ENCODE peak calls at places on chromosomes 3 and 15, in six cellular contexts. H is SJCRH30, M is AG04450, W is fibroblast of the aortic adventitia, I is fibroblast of lung, P is stomach. D is an unnamed sample.

GRCh38 chr3:145716519-145716918 is 444.5 kb downstream of the PLOD2 start:
- DNase-seq in H (no peak), P (no peak), I (no peak), W (peak; percentile 81), M (no peak), D (peak; percentile 59)

GRCh38 chr3:69719723-69720122 is 19.5 kb upstream of the MITF start:
- DNase-seq in P (no peak), I (no peak), W (no peak), M (no peak), H (no peak), D (no peak)

GRCh38 chr15:62494144-62494543 is 329.1 kb upstream of the C2CD4B start:
- DNase-seq in I (no peak), H (peak; percentile 16), M (no peak), P (no peak), W (no peak), D (no peak)

GRCh38 chr3:172609750-172610149 is 86.5 kb upstream of the TNFSF10 start:
- DNase-seq in H (no peak), I (no peak), W (no peak), P (no peak), M (no peak), D (no peak)

GRCh38 chr15:74050835-74051234 is 31.5 kb downstream of the GOLGA6A start:
- DNase-seq in I (no peak), H (no peak), M (no peak), P (no peak), W (no peak), D (no peak)

GRCh38 chr3:69305011-69305410 is 80.9 kb downstream of the FRMD4B start:
- DNase-seq in P (no peak), I (peak; percentile 48), M (no peak), W (no peak), H (no peak), D (no peak)

GRCh38 chr3:124267406-124267805 is 275.5 kb upstream of the ROPN1 start:
- DNase-seq in P (no peak), I (no peak), M (no peak), H (no peak), W (no peak), D (no peak)

GRCh38 chr3:99332726-99333125 is 305.7 kb upstream of the COL8A1 start:
- DNase-seq in I (peak; percentile 56), W (peak; percentile 25), P (no peak), H (no peak), M (no peak), D (peak; percentile 32)

GRCh38 chr15:37083610-37084009 is 16.7 kb downstream of the MEIS2 start:
- DNase-seq in I (peak; percentile 40), W (no peak), H (no peak), M (no peak), P (no peak), D (peak; percentile 87)

GRCh38 chr3:119498188-119498987 is at the start of gene TIMMDC1:
- DNase-seq in W (peak; percentile 92), H (peak; percentile 96), M (peak; percentile 86), I (peak; percentile 97), P (peak; percentile 97), D (peak; percentile 97)

GRCh38 chr3:30848093-30848779 is 46.2 kb downstream of the GADL1 start:
- DNase-seq in I (no peak), P (no peak), H (peak; percentile 31), M (no peak), W (no peak), D (peak; percentile 11)

GRCh38 chr3:49619649-49620048 is 54.5 kb upstream of the APEH start:
- DNase-seq in P (no peak), M (no peak), W (no peak), I (no peak), H (no peak), D (no peak)

GRCh38 chr15:28131400-28131799 is 32.3 kb upstream of the OCA2 start:
- DNase-seq in P (no peak), M (no peak), H (no peak), I (no peak), W (no peak), D (no peak)

GRCh38 chr3:26647078-26647477 is 24.5 kb downstream of the LRRC3B start:
- DNase-seq in W (no peak), M (no peak), P (no peak), H (no peak), I (no peak), D (no peak)

GRCh38 chr15:100704281-100705055 is 102.1 kb downstream of the ASB7 start:
- DNase-seq in P (no peak), I (peak; percentile 89), M (no peak), W (peak; percentile 87), H (no peak), D (no peak)

GRCh38 chr3:160756907-160757623 is 1.0 kb downstream of the PPM1L start:
- DNase-seq in I (no peak), P (peak; percentile 32), H (no peak), M (no peak), W (no peak), D (no peak)

GRCh38 chr3:172449468-172450149 is 1.4 kb upstream of the GHSR start:
- DNase-seq in P (no peak), M (no peak), W (peak; percentile 32), H (no peak), I (peak; percentile 44), D (peak; percentile 37)

GRCh38 chr3:122469659-122470058 is 45.1 kb downstream of the KPNA1 start:
- DNase-seq in H (no peak), I (peak; percentile 10), W (no peak), M (no peak), P (no peak), D (peak; percentile 39)

GRCh38 chr3:138188013-138188352 is 882 bp downstream of the ARMC8 start:
- DNase-seq in P (no peak), M (no peak), H (no peak), I (peak; percentile 64), W (peak; percentile 48), D (peak; percentile 75)

GRCh38 chr15:77964193-77964592 is 113.3 kb downstream of the TBC1D2B start:
- DNase-seq in P (no peak), I (no peak), H (no peak), M (no peak), W (no peak), D (no peak)

GRCh38 chr15:78790027-78790426 is 21.2 kb downstream of the ADAMTS7 start:
- DNase-seq in M (no peak), P (no peak), W (no peak), I (no peak), H (no peak), D (no peak)

GRCh38 chr15:34795267-34796081 is at the start of gene ACTC1:
- DNase-seq in W (peak; percentile 21), M (no peak), I (peak; percentile 67), H (peak; percentile 97), P (peak; percentile 27), D (peak; percentile 37)

GRCh38 chr3:192727032-192727847 is at the start of gene FGF12:
- DNase-seq in H (peak; percentile 21), I (peak; percentile 34), M (no peak), P (peak; percentile 55), W (peak; percentile 30), D (peak; percentile 12)

GRCh38 chr3:12999147-13000140 is 73.8 kb downstream of the IQSEC1 start:
- DNase-seq in H (no peak), I (peak; percentile 48), W (no peak), M (no peak), P (peak; percentile 85), D (no peak)

GRCh38 chr3:194802125-194802433 is 116.4 kb downstream of the FAM43A start:
- DNase-seq in W (no peak), P (no peak), I (no peak), H (no peak), M (no peak), D (no peak)

GRCh38 chr15:61063875-61064320 is 165.2 kb downstream of the RORA start:
- DNase-seq in H (peak; percentile 50), M (no peak), W (no peak), P (no peak), I (no peak), D (no peak)

GRCh38 chr3:193572426-193572908 is 17.8 kb upstream of the ATP13A4 start:
- DNase-seq in P (peak; percentile 62), M (peak; percentile 13), H (peak; percentile 75), I (peak; percentile 51), W (peak; percentile 74), D (peak; percentile 84)

GRCh38 chr3:158859362-158859761 is 57.5 kb downstream of the MFSD1 start:
- DNase-seq in M (no peak), I (no peak), W (no peak), P (no peak), H (no peak), D (no peak)

GRCh38 chr3:172595648-172596393 is 72.6 kb upstream of the TNFSF10 start:
- DNase-seq in W (peak; percentile 85), I (peak; percentile 46), P (peak; percentile 38), H (no peak), M (no peak), D (peak; percentile 82)

GRCh38 chr15:70385052-70385451 is 287.3 kb upstream of the TLE3 start:
- DNase-seq in M (no peak), H (no peak), W (no peak), I (no peak), P (no peak), D (no peak)

GRCh38 chr3:150998996-150999395 is 26.5 kb upstream of the CLRN1 start:
- DNase-seq in P (no peak), H (no peak), M (no peak), I (no peak), W (no peak), D (no peak)
- H3K4me3 ChIP-seq in P (no peak overlapping the region), H (no peak overlapping the region), M (no peak overlapping the region), I (no peak overlapping the region), W (no peak overlapping the region), D (no peak overlapping the region)

DNA sequence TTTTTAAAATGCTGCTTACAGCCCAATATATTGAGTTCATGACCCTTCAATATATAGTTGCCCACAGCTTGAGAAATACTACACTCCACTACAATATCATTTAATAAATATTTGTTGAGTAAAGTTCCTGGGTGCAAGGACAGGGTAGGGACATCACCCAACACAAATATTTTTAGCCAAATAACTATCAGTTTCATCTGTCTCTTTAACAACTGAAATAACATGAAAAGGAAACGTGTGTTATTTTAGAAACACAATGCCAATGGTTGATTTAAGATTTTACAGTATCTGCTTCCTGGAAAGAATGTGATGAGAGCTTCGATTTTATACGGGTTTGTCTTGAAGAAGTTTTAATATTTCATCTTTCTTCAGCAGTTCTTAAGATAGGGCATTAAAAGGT is 67.7 kb upstream of the CDV3 start:
- DNase-seq in W (no peak), P (no peak), H (no peak), M (no peak), I (no peak), D (no peak)
- H3K4me3 ChIP-seq in W (no peak overlapping the region), P (no peak overlapping the region), H (peak overlapping the region; percentile 3), M (no peak overlapping the region), I (no peak overlapping the region), D (no peak overlapping the region)

GRCh38 chr3:152377184-152377570 is 108.4 kb downstream of the MBNL1 start:
- DNase-seq in H (no peak), W (no peak), I (no peak), P (no peak), M (no peak), D (no peak)
- H3K4me3 ChIP-seq in H (no peak overlapping the region), W (no peak overlapping the region), I (no peak overlapping the region), P (no peak overlapping the region), M (no peak overlapping the region), D (no peak overlapping the region)

DNA sequence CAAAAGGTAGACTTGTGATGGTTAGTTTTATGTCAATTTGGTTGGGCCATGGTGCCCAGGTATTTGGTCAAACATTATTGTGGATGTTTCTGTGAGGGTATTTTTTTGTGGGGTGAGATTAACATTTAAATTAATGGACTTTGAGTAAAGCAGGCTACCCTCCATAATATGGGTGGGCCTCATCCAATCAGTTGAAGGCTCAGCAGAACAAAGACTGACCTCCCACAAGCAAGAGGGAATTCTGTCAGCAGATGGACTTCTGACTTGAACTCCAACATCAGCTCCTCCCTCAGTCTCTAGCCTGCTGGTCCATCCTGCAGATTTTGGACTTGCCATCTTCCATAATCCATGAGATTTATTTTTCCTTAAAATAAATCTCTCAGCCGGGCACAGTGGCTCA is 55.6 kb upstream of the BNC1 start:
- DNase-seq in P (no peak), W (no peak), M (no peak), I (no peak), H (no peak), D (no peak)
- H3K4me3 ChIP-seq in P (no peak overlapping the region), W (no peak overlapping the region), M (no peak overlapping the region), I (no peak overlapping the region), H (no peak overlapping the region), D (no peak overlapping the region)